ENCODE peak calls at places on chromosomes 2 and 18, in nine cellular contexts. One of them, this sample, is unnamed.

GRCh38 chr2:196515608-196516007 is 123.9 kb upstream of the CCDC150 start:
- DNase-seq in GM13977: no peak
- DNase-seq in glomerular endothelial cell: no peak
- DNase-seq in NCI-H1105 treated with DMSO at 0.1 percent for 48 hours: no peak
- DNase-seq in memory B cell: no peak
- DNase-seq in activated T-cell treated with anti-CD3 and anti-CD28 coated beads for 1 hour: no peak
- DNase-seq in HAP-1: no peak
- DNase-seq in Caco-2: no peak
- DNase-seq in activated CD4-positive, alpha-beta T cell treated with anti-CD3 and anti-CD28 coated beads, Interleukin-2, amount 10 ng/mL, durations not matched to agents 24 days and 14 days: no peak
- DNase-seq in this sample: no peak

GRCh38 chr18:30328839-30329238 is 713.7 kb downstream of the DSC3 start:
- DNase-seq in GM13977: no peak
- DNase-seq in glomerular endothelial cell: no peak
- DNase-seq in NCI-H1105 treated with DMSO at 0.1 percent for 48 hours: no peak
- DNase-seq in memory B cell: no peak
- DNase-seq in activated T-cell treated with anti-CD3 and anti-CD28 coated beads for 1 hour: no peak
- DNase-seq in HAP-1: no peak
- DNase-seq in Caco-2: no peak
- DNase-seq in activated CD4-positive, alpha-beta T cell treated with anti-CD3 and anti-CD28 coated beads, Interleukin-2, amount 10 ng/mL, durations not matched to agents 24 days and 14 days: no peak
- DNase-seq in this sample: no peak

GRCh38 chr2:147382322-147382948 is 462.4 kb upstream of the ACVR2A start:
- DNase-seq in GM13977: no peak
- DNase-seq in glomerular endothelial cell: no peak
- DNase-seq in NCI-H1105 treated with DMSO at 0.1 percent for 48 hours: peak
- DNase-seq in memory B cell: no peak
- DNase-seq in activated T-cell treated with anti-CD3 and anti-CD28 coated beads for 1 hour: no peak
- DNase-seq in HAP-1: no peak
- DNase-seq in Caco-2: no peak
- DNase-seq in activated CD4-positive, alpha-beta T cell treated with anti-CD3 and anti-CD28 coated beads, Interleukin-2, amount 10 ng/mL, durations not matched to agents 24 days and 14 days: no peak
- DNase-seq in this sample: no peak

GRCh38 chr18:11522992-11523391 is 86.4 kb upstream of the SLC35G4 start:
- DNase-seq in GM13977: no peak
- DNase-seq in glomerular endothelial cell: no peak
- DNase-seq in NCI-H1105 treated with DMSO at 0.1 percent for 48 hours: no peak
- DNase-seq in memory B cell: no peak
- DNase-seq in activated T-cell treated with anti-CD3 and anti-CD28 coated beads for 1 hour: no peak
- DNase-seq in HAP-1: no peak
- DNase-seq in Caco-2: no peak
- DNase-seq in activated CD4-positive, alpha-beta T cell treated with anti-CD3 and anti-CD28 coated beads, Interleukin-2, amount 10 ng/mL, durations not matched to agents 24 days and 14 days: no peak
- DNase-seq in this sample: no peak

GRCh38 chr18:63736856-63737255 is 34.1 kb downstream of the SERPINB11 start:
- DNase-seq in GM13977: no peak
- DNase-seq in glomerular endothelial cell: no peak
- DNase-seq in NCI-H1105 treated with DMSO at 0.1 percent for 48 hours: no peak
- DNase-seq in memory B cell: no peak
- DNase-seq in activated T-cell treated with anti-CD3 and anti-CD28 coated beads for 1 hour: no peak
- DNase-seq in HAP-1: no peak
- DNase-seq in Caco-2: no peak
- DNase-seq in activated CD4-positive, alpha-beta T cell treated with anti-CD3 and anti-CD28 coated beads, Interleukin-2, amount 10 ng/mL, durations not matched to agents 24 days and 14 days: no peak
- DNase-seq in this sample: no peak

GRCh38 chr18:61948196-61948800 is 55.5 kb upstream of the RNF152 start:
- DNase-seq in GM13977: no peak
- DNase-seq in glomerular endothelial cell: no peak
- DNase-seq in NCI-H1105 treated with DMSO at 0.1 percent for 48 hours: no peak
- DNase-seq in memory B cell: no peak
- DNase-seq in activated T-cell treated with anti-CD3 and anti-CD28 coated beads for 1 hour: no peak
- DNase-seq in HAP-1: peak
- DNase-seq in Caco-2: no peak
- DNase-seq in activated CD4-positive, alpha-beta T cell treated with anti-CD3 and anti-CD28 coated beads, Interleukin-2, amount 10 ng/mL, durations not matched to agents 24 days and 14 days: peak
- DNase-seq in this sample: no peak

GRCh38 chr2:209600257-209601180 is 171.1 kb upstream of the UNC80 start:
- DNase-seq in GM13977: no peak
- DNase-seq in glomerular endothelial cell: no peak
- DNase-seq in NCI-H1105 treated with DMSO at 0.1 percent for 48 hours: no peak
- DNase-seq in memory B cell: no peak
- DNase-seq in activated T-cell treated with anti-CD3 and anti-CD28 coated beads for 1 hour: no peak
- DNase-seq in HAP-1: no peak
- DNase-seq in Caco-2: no peak
- DNase-seq in activated CD4-positive, alpha-beta T cell treated with anti-CD3 and anti-CD28 coated beads, Interleukin-2, amount 10 ng/mL, durations not matched to agents 24 days and 14 days: no peak
- DNase-seq in this sample: no peak

GRCh38 chr2:241555711-241556110 is 2.8 kb upstream of the BOK start:
- DNase-seq in GM13977: no peak
- DNase-seq in glomerular endothelial cell: no peak
- DNase-seq in NCI-H1105 treated with DMSO at 0.1 percent for 48 hours: no peak
- DNase-seq in memory B cell: no peak
- DNase-seq in activated T-cell treated with anti-CD3 and anti-CD28 coated beads for 1 hour: no peak
- DNase-seq in HAP-1: no peak
- DNase-seq in Caco-2: no peak
- DNase-seq in activated CD4-positive, alpha-beta T cell treated with anti-CD3 and anti-CD28 coated beads, Interleukin-2, amount 10 ng/mL, durations not matched to agents 24 days and 14 days: no peak
- DNase-seq in this sample: no peak

GRCh38 chr2:113219889-113220641 is 46.3 kb downstream of the PSD4 start:
- DNase-seq in GM13977: no peak
- DNase-seq in glomerular endothelial cell: no peak
- DNase-seq in NCI-H1105 treated with DMSO at 0.1 percent for 48 hours: no peak
- DNase-seq in memory B cell: no peak
- DNase-seq in activated T-cell treated with anti-CD3 and anti-CD28 coated beads for 1 hour: no peak
- DNase-seq in HAP-1: no peak
- DNase-seq in Caco-2: no peak
- DNase-seq in activated CD4-positive, alpha-beta T cell treated with anti-CD3 and anti-CD28 coated beads, Interleukin-2, amount 10 ng/mL, durations not matched to agents 24 days and 14 days: no peak
- DNase-seq in this sample: no peak

GRCh38 chr18:35038881-35039491 is 2.2 kb upstream of the MAPRE2 start:
- DNase-seq in GM13977: peak
- DNase-seq in glomerular endothelial cell: no peak
- DNase-seq in NCI-H1105 treated with DMSO at 0.1 percent for 48 hours: no peak
- DNase-seq in memory B cell: no peak
- DNase-seq in activated T-cell treated with anti-CD3 and anti-CD28 coated beads for 1 hour: no peak
- DNase-seq in HAP-1: no peak
- DNase-seq in Caco-2: no peak
- DNase-seq in activated CD4-positive, alpha-beta T cell treated with anti-CD3 and anti-CD28 coated beads, Interleukin-2, amount 10 ng/mL, durations not matched to agents 24 days and 14 days: no peak
- DNase-seq in this sample: peak

GRCh38 chr18:76328145-76328544 is 166.9 kb downstream of the ZNF516 start:
- DNase-seq in GM13977: no peak
- DNase-seq in glomerular endothelial cell: no peak
- DNase-seq in NCI-H1105 treated with DMSO at 0.1 percent for 48 hours: no peak
- DNase-seq in memory B cell: no peak
- DNase-seq in activated T-cell treated with anti-CD3 and anti-CD28 coated beads for 1 hour: no peak
- DNase-seq in HAP-1: no peak
- DNase-seq in Caco-2: no peak
- DNase-seq in activated CD4-positive, alpha-beta T cell treated with anti-CD3 and anti-CD28 coated beads, Interleukin-2, amount 10 ng/mL, durations not matched to agents 24 days and 14 days: peak
- DNase-seq in this sample: no peak

GRCh38 chr2:166230024-166230723 is 102.4 kb upstream of the SCN1A start:
- DNase-seq in GM13977: no peak
- DNase-seq in glomerular endothelial cell: no peak
- DNase-seq in NCI-H1105 treated with DMSO at 0.1 percent for 48 hours: no peak
- DNase-seq in memory B cell: no peak
- DNase-seq in activated T-cell treated with anti-CD3 and anti-CD28 coated beads for 1 hour: no peak
- DNase-seq in HAP-1: no peak
- DNase-seq in Caco-2: no peak
- DNase-seq in activated CD4-positive, alpha-beta T cell treated with anti-CD3 and anti-CD28 coated beads, Interleukin-2, amount 10 ng/mL, durations not matched to agents 24 days and 14 days: no peak
- DNase-seq in this sample: no peak

GRCh38 chr2:854460-854859 is 96.2 kb upstream of the SNTG2 start:
- DNase-seq in GM13977: peak
- DNase-seq in glomerular endothelial cell: no peak
- DNase-seq in NCI-H1105 treated with DMSO at 0.1 percent for 48 hours: peak
- DNase-seq in memory B cell: no peak
- DNase-seq in activated T-cell treated with anti-CD3 and anti-CD28 coated beads for 1 hour: no peak
- DNase-seq in HAP-1: peak
- DNase-seq in Caco-2: no peak
- DNase-seq in activated CD4-positive, alpha-beta T cell treated with anti-CD3 and anti-CD28 coated beads, Interleukin-2, amount 10 ng/mL, durations not matched to agents 24 days and 14 days: peak
- DNase-seq in this sample: peak

GRCh38 chr2:168119519-168120141 is 127.8 kb downstream of the STK39 start:
- DNase-seq in GM13977: no peak
- DNase-seq in glomerular endothelial cell: peak
- DNase-seq in NCI-H1105 treated with DMSO at 0.1 percent for 48 hours: peak
- DNase-seq in memory B cell: peak
- DNase-seq in activated T-cell treated with anti-CD3 and anti-CD28 coated beads for 1 hour: no peak
- DNase-seq in HAP-1: peak
- DNase-seq in Caco-2: no peak
- DNase-seq in activated CD4-positive, alpha-beta T cell treated with anti-CD3 and anti-CD28 coated beads, Interleukin-2, amount 10 ng/mL, durations not matched to agents 24 days and 14 days: peak
- DNase-seq in this sample: peak

GRCh38 chr2:199798881-199799580 is 52.0 kb downstream of the FTCDNL1 start:
- DNase-seq in GM13977: no peak
- DNase-seq in glomerular endothelial cell: no peak
- DNase-seq in NCI-H1105 treated with DMSO at 0.1 percent for 48 hours: no peak
- DNase-seq in memory B cell: no peak
- DNase-seq in activated T-cell treated with anti-CD3 and anti-CD28 coated beads for 1 hour: no peak
- DNase-seq in HAP-1: no peak
- DNase-seq in Caco-2: no peak
- DNase-seq in activated CD4-positive, alpha-beta T cell treated with anti-CD3 and anti-CD28 coated beads, Interleukin-2, amount 10 ng/mL, durations not matched to agents 24 days and 14 days: peak
- DNase-seq in this sample: no peak

GRCh38 chr2:20291106-20291564 is 59.5 kb downstream of the PUM2 start:
- DNase-seq in GM13977: peak
- DNase-seq in glomerular endothelial cell: peak
- DNase-seq in NCI-H1105 treated with DMSO at 0.1 percent for 48 hours: peak
- DNase-seq in memory B cell: no peak
- DNase-seq in activated T-cell treated with anti-CD3 and anti-CD28 coated beads for 1 hour: no peak
- DNase-seq in HAP-1: peak
- DNase-seq in Caco-2: peak
- DNase-seq in activated CD4-positive, alpha-beta T cell treated with anti-CD3 and anti-CD28 coated beads, Interleukin-2, amount 10 ng/mL, durations not matched to agents 24 days and 14 days: peak
- DNase-seq in this sample: peak

GRCh38 chr2:37819228-37819627 is 105.9 kb upstream of the RMDN2 start:
- DNase-seq in GM13977: no peak
- DNase-seq in glomerular endothelial cell: no peak
- DNase-seq in NCI-H1105 treated with DMSO at 0.1 percent for 48 hours: no peak
- DNase-seq in memory B cell: no peak
- DNase-seq in activated T-cell treated with anti-CD3 and anti-CD28 coated beads for 1 hour: no peak
- DNase-seq in HAP-1: no peak
- DNase-seq in Caco-2: no peak
- DNase-seq in activated CD4-positive, alpha-beta T cell treated with anti-CD3 and anti-CD28 coated beads, Interleukin-2, amount 10 ng/mL, durations not matched to agents 24 days and 14 days: no peak
- DNase-seq in this sample: no peak

GRCh38 chr2:101516833-101517690 is 42.1 kb upstream of the RFX8 start:
- DNase-seq in GM13977: no peak
- DNase-seq in glomerular endothelial cell: peak
- DNase-seq in NCI-H1105 treated with DMSO at 0.1 percent for 48 hours: no peak
- DNase-seq in memory B cell: no peak
- DNase-seq in activated T-cell treated with anti-CD3 and anti-CD28 coated beads for 1 hour: no peak
- DNase-seq in HAP-1: no peak
- DNase-seq in Caco-2: no peak
- DNase-seq in activated CD4-positive, alpha-beta T cell treated with anti-CD3 and anti-CD28 coated beads, Interleukin-2, amount 10 ng/mL, durations not matched to agents 24 days and 14 days: peak
- DNase-seq in this sample: no peak

GRCh38 chr2:43537137-43537536 is 58.7 kb downstream of the THADA start:
- DNase-seq in GM13977: no peak
- DNase-seq in glomerular endothelial cell: no peak
- DNase-seq in NCI-H1105 treated with DMSO at 0.1 percent for 48 hours: no peak
- DNase-seq in memory B cell: no peak
- DNase-seq in activated T-cell treated with anti-CD3 and anti-CD28 coated beads for 1 hour: no peak
- DNase-seq in HAP-1: no peak
- DNase-seq in Caco-2: no peak
- DNase-seq in activated CD4-positive, alpha-beta T cell treated with anti-CD3 and anti-CD28 coated beads, Interleukin-2, amount 10 ng/mL, durations not matched to agents 24 days and 14 days: no peak
- DNase-seq in this sample: no peak

GRCh38 chr2:17620280-17620679 is 79.8 kb downstream of the VSNL1 start:
- DNase-seq in GM13977: no peak
- DNase-seq in glomerular endothelial cell: no peak
- DNase-seq in NCI-H1105 treated with DMSO at 0.1 percent for 48 hours: no peak
- DNase-seq in memory B cell: no peak
- DNase-seq in activated T-cell treated with anti-CD3 and anti-CD28 coated beads for 1 hour: no peak
- DNase-seq in HAP-1: no peak
- DNase-seq in Caco-2: no peak
- DNase-seq in activated CD4-positive, alpha-beta T cell treated with anti-CD3 and anti-CD28 coated beads, Interleukin-2, amount 10 ng/mL, durations not matched to agents 24 days and 14 days: no peak
- DNase-seq in this sample: no peak

GRCh38 chr2:133888107-133888506 is 319.8 kb upstream of the NCKAP5 start:
- DNase-seq in GM13977: no peak
- DNase-seq in glomerular endothelial cell: no peak
- DNase-seq in NCI-H1105 treated with DMSO at 0.1 percent for 48 hours: no peak
- DNase-seq in memory B cell: no peak
- DNase-seq in activated T-cell treated with anti-CD3 and anti-CD28 coated beads for 1 hour: no peak
- DNase-seq in HAP-1: no peak
- DNase-seq in Caco-2: no peak
- DNase-seq in activated CD4-positive, alpha-beta T cell treated with anti-CD3 and anti-CD28 coated beads, Interleukin-2, amount 10 ng/mL, durations not matched to agents 24 days and 14 days: no peak
- DNase-seq in this sample: no peak

GRCh38 chr2:163554864-163555263 is 180.9 kb downstream of the FIGN start:
- DNase-seq in GM13977: no peak
- DNase-seq in glomerular endothelial cell: no peak
- DNase-seq in NCI-H1105 treated with DMSO at 0.1 percent for 48 hours: no peak
- DNase-seq in memory B cell: no peak
- DNase-seq in activated T-cell treated with anti-CD3 and anti-CD28 coated beads for 1 hour: no peak
- DNase-seq in HAP-1: no peak
- DNase-seq in Caco-2: no peak
- DNase-seq in activated CD4-positive, alpha-beta T cell treated with anti-CD3 and anti-CD28 coated beads, Interleukin-2, amount 10 ng/mL, durations not matched to agents 24 days and 14 days: no peak
- DNase-seq in this sample: no peak

This sample was measured in NAMALWA.